ENCODE peak calls at places on chromosomes 4 and X, in eight cellular contexts. One of them, this sample, is unnamed.

GRCh38 chr4:106615407-106615945 is 246.9 kb upstream of the GIMD1 start:
- DNase-seq in NCI-H446 treated with DMSO at 0.1 percent for 48 hours: no peak
- DNase-seq in HFF-Myc: no peak
- DNase-seq in Peyer's patch: no peak
- DNase-seq in A172: no peak
- DNase-seq in coronary artery: no peak
- DNase-seq in sciatic nerve: no peak
- DNase-seq in C1 segment of cervical spinal cord: no peak
- DNase-seq in this sample: no peak

GRCh38 chr4:140233811-140234696 is 80.1 kb upstream of the MAML3 start:
- DNase-seq in NCI-H446 treated with DMSO at 0.1 percent for 48 hours: peak; percentile 49
- DNase-seq in HFF-Myc: no peak
- DNase-seq in Peyer's patch: no peak
- DNase-seq in A172: peak; percentile 65
- DNase-seq in coronary artery: no peak
- DNase-seq in sciatic nerve: no peak
- DNase-seq in C1 segment of cervical spinal cord: no peak
- DNase-seq in this sample: no peak

GRCh38 chr4:97646997-97647396 is 496.3 kb downstream of the STPG2 start:
- DNase-seq in NCI-H446 treated with DMSO at 0.1 percent for 48 hours: peak; percentile 88
- DNase-seq in HFF-Myc: no peak
- DNase-seq in Peyer's patch: no peak
- DNase-seq in A172: peak; percentile 14
- DNase-seq in coronary artery: no peak
- DNase-seq in sciatic nerve: no peak
- DNase-seq in C1 segment of cervical spinal cord: no peak
- DNase-seq in this sample: no peak

GRCh38 chr4:41156574-41156973 is 57.8 kb downstream of the APBB2 start:
- DNase-seq in NCI-H446 treated with DMSO at 0.1 percent for 48 hours: no peak
- DNase-seq in HFF-Myc: no peak
- DNase-seq in Peyer's patch: no peak
- DNase-seq in A172: peak; percentile 83
- DNase-seq in coronary artery: no peak
- DNase-seq in sciatic nerve: no peak
- DNase-seq in C1 segment of cervical spinal cord: no peak
- DNase-seq in this sample: no peak

GRCh38 chrX:63747331-63747730 is 37.7 kb downstream of the ARHGEF9 start:
- DNase-seq in NCI-H446 treated with DMSO at 0.1 percent for 48 hours: no peak
- DNase-seq in HFF-Myc: no peak
- DNase-seq in Peyer's patch: no peak
- DNase-seq in A172: no peak
- DNase-seq in coronary artery: no peak
- DNase-seq in sciatic nerve: no peak
- DNase-seq in C1 segment of cervical spinal cord: no peak
- DNase-seq in this sample: no peak

GRCh38 chr4:3387943-3388348 is 53.8 kb upstream of the HGFAC start:
- DNase-seq in NCI-H446 treated with DMSO at 0.1 percent for 48 hours: no peak
- DNase-seq in HFF-Myc: peak; percentile 11
- DNase-seq in Peyer's patch: no peak
- DNase-seq in A172: peak; percentile 40
- DNase-seq in coronary artery: no peak
- DNase-seq in sciatic nerve: peak; percentile 90
- DNase-seq in C1 segment of cervical spinal cord: peak; percentile 31
- DNase-seq in this sample: peak; percentile 69

GRCh38 chrX:22365460-22365859 is 92.7 kb downstream of the CBLL2 start:
- DNase-seq in NCI-H446 treated with DMSO at 0.1 percent for 48 hours: no peak
- DNase-seq in HFF-Myc: no peak
- DNase-seq in Peyer's patch: no peak
- DNase-seq in A172: peak; percentile 68
- DNase-seq in coronary artery: no peak
- DNase-seq in sciatic nerve: no peak
- DNase-seq in C1 segment of cervical spinal cord: no peak
- DNase-seq in this sample: no peak

GRCh38 chrX:2584659-2585470 is 84.1 kb upstream of the DHRSX start:
- DNase-seq in NCI-H446 treated with DMSO at 0.1 percent for 48 hours: no peak
- DNase-seq in HFF-Myc: no peak
- DNase-seq in Peyer's patch: no peak
- DNase-seq in A172: no peak
- DNase-seq in coronary artery: no peak
- DNase-seq in sciatic nerve: no peak
- DNase-seq in C1 segment of cervical spinal cord: no peak
- DNase-seq in this sample: no peak

GRCh38 chr4:152565338-152565737 is 29.4 kb upstream of the FBXW7 start:
- DNase-seq in NCI-H446 treated with DMSO at 0.1 percent for 48 hours: no peak
- DNase-seq in HFF-Myc: no peak
- DNase-seq in Peyer's patch: no peak
- DNase-seq in A172: no peak
- DNase-seq in coronary artery: no peak
- DNase-seq in sciatic nerve: no peak
- DNase-seq in C1 segment of cervical spinal cord: no peak
- DNase-seq in this sample: no peak

GRCh38 chr4:148163011-148163410 is 279.2 kb downstream of the NR3C2 start:
- DNase-seq in NCI-H446 treated with DMSO at 0.1 percent for 48 hours: no peak
- DNase-seq in HFF-Myc: no peak
- DNase-seq in Peyer's patch: no peak
- DNase-seq in A172: no peak
- DNase-seq in coronary artery: no peak
- DNase-seq in sciatic nerve: no peak
- DNase-seq in C1 segment of cervical spinal cord: no peak
- DNase-seq in this sample: no peak

GRCh38 chrX:40083120-40083978 is 14.4 kb downstream of the BCOR start:
- DNase-seq in NCI-H446 treated with DMSO at 0.1 percent for 48 hours: no peak
- DNase-seq in HFF-Myc: no peak
- DNase-seq in Peyer's patch: no peak
- DNase-seq in A172: no peak
- DNase-seq in coronary artery: no peak
- DNase-seq in sciatic nerve: no peak
- DNase-seq in C1 segment of cervical spinal cord: no peak
- DNase-seq in this sample: no peak

GRCh38 chr4:10891866-10892265 is 207.3 kb upstream of the CLNK start:
- DNase-seq in NCI-H446 treated with DMSO at 0.1 percent for 48 hours: no peak
- DNase-seq in HFF-Myc: no peak
- DNase-seq in Peyer's patch: no peak
- DNase-seq in A172: no peak
- DNase-seq in coronary artery: no peak
- DNase-seq in sciatic nerve: no peak
- DNase-seq in C1 segment of cervical spinal cord: no peak
- DNase-seq in this sample: no peak

GRCh38 chr4:56387023-56388001 is at the start of gene AASDH:
- DNase-seq in NCI-H446 treated with DMSO at 0.1 percent for 48 hours: peak; percentile 94
- DNase-seq in HFF-Myc: peak; percentile 89
- DNase-seq in Peyer's patch: peak; percentile 95
- DNase-seq in A172: peak; percentile 90
- DNase-seq in coronary artery: peak; percentile 93
- DNase-seq in sciatic nerve: peak; percentile 96
- DNase-seq in C1 segment of cervical spinal cord: peak; percentile 86
- DNase-seq in this sample: peak; percentile 85

GRCh38 chr4:4407299-4408131 is 20.6 kb downstream of the NSG1 start:
- DNase-seq in NCI-H446 treated with DMSO at 0.1 percent for 48 hours: no peak
- DNase-seq in HFF-Myc: no peak
- DNase-seq in Peyer's patch: no peak
- DNase-seq in A172: no peak
- DNase-seq in coronary artery: no peak
- DNase-seq in sciatic nerve: no peak
- DNase-seq in C1 segment of cervical spinal cord: no peak
- DNase-seq in this sample: no peak